ENCODE peak calls at places on chromosomes 2 and 18, in six cellular contexts. U, P, M, Q, S and F are unnamed samples. For H3K4me1, the result is how much of the 10 kb centered on the place peaks cover.

GRCh38 chr2:232668805-232669444 is 28.2 kb upstream of the GIGYF2 start:
- DNase-seq in S (no peak), Q (peak), P (no peak), M (no peak), U (no peak), F (no peak)

GRCh38 chr2:68799138-68799537 is 64.5 kb downstream of the ARHGAP25 start:
- DNase-seq in U (no peak), S (peak), P (no peak), Q (no peak), M (no peak), F (no peak)

GRCh38 chr2:43022896-43023295 is 203.5 kb downstream of the ZFP36L2 start:
- DNase-seq in M (no peak), Q (no peak), P (no peak), U (no peak), S (no peak), F (no peak)

GRCh38 chr2:134693359-134694330 is 25.2 kb downstream of the TMEM163 start:
- DNase-seq in U (no peak), Q (no peak), M (no peak), P (no peak), S (no peak), F (no peak)

GRCh38 chr2:88442501-88442900 is 10.0 kb downstream of the FOXI3 start:
- DNase-seq in S (no peak), M (no peak), Q (no peak), U (no peak), P (no peak), F (peak)

GRCh38 chr2:38590053-38590452 is 12.7 kb downstream of the HNRNPLL start:
- DNase-seq in P (no peak), U (no peak), Q (no peak), M (no peak), S (no peak), F (no peak)

GRCh38 chr2:129744649-129745048 is 234.8 kb upstream of the RAB6C start:
- DNase-seq in M (no peak), P (no peak), S (no peak), U (no peak), Q (no peak), F (no peak)

GRCh38 chr18:23138470-23138869 is 3.2 kb downstream of the CABLES1 start:
- DNase-seq in P (no peak), Q (peak), S (no peak), M (no peak), U (peak), F (no peak)

GRCh38 chr2:120397362-120397811 is 51.5 kb downstream of the INHBB start:
- DNase-seq in S (no peak), M (peak), P (no peak), Q (no peak), U (no peak), F (no peak)

GRCh38 chr2:101080214-101081068 is 70.7 kb downstream of the TBC1D8 start:
- DNase-seq in P (no peak), S (no peak), Q (no peak), U (no peak), M (no peak), F (no peak)

GRCh38 chr2:60577884-60578283 is 24.4 kb upstream of the BCL11A start:
- DNase-seq in M (no peak), Q (no peak), U (no peak), S (no peak), P (no peak), F (no peak)

GRCh38 chr18:26757263-26758019 is 108.1 kb downstream of the AQP4 start:
- DNase-seq in P (no peak), U (no peak), M (no peak), S (no peak), Q (no peak), F (no peak)

GRCh38 chr2:10161206-10161931 is 38.8 kb downstream of the RRM2 start:
- DNase-seq in M (no peak), P (peak), Q (no peak), U (no peak), S (no peak), F (no peak)

GRCh38 chr2:172951554-172951953 is 124.1 kb upstream of the MAP3K20 start:
- DNase-seq in U (no peak), M (no peak), P (no peak), S (no peak), Q (no peak), F (no peak)

GRCh38 chr2:42748846-42749245 is 15.1 kb downstream of the OXER1 start:
- DNase-seq in S (no peak), M (no peak), Q (no peak), U (no peak), P (no peak), F (no peak)

GRCh38 chr2:190533175-190533967 is 1.2 kb downstream of the NEMP2 start:
- DNase-seq in Q (no peak), P (no peak), U (peak), M (peak), S (no peak), F (no peak)

GRCh38 chr2:120985997-120986651 is 250.5 kb downstream of the GLI2 start:
- DNase-seq in U (no peak), S (no peak), M (peak), P (no peak), Q (no peak), F (no peak)

GRCh38 chr2:60873381-60873780 is 8.0 kb upstream of the REL start:
- DNase-seq in S (no peak), Q (no peak), U (no peak), M (no peak), P (no peak), F (no peak)

GRCh38 chr2:209614630-209615369 is 156.8 kb upstream of the UNC80 start:
- DNase-seq in M (no peak), S (no peak), P (no peak), Q (peak), U (no peak), F (no peak)

GRCh38 chr2:191601060-191601459 is 76.9 kb upstream of the NABP1 start:
- DNase-seq in U (peak), Q (no peak), M (no peak), S (no peak), P (no peak), F (no peak)

GRCh38 chr2:133568172-133568571 is at the start of gene NCKAP5:
- DNase-seq in M (no peak), U (no peak), S (no peak), P (peak), Q (peak), F (no peak)

GRCh38 chr2:141021109-141021508 is 1109.7 kb downstream of the LRP1B start:
- DNase-seq in Q (no peak), U (no peak), P (peak), M (no peak), S (peak), F (no peak)

DNA sequence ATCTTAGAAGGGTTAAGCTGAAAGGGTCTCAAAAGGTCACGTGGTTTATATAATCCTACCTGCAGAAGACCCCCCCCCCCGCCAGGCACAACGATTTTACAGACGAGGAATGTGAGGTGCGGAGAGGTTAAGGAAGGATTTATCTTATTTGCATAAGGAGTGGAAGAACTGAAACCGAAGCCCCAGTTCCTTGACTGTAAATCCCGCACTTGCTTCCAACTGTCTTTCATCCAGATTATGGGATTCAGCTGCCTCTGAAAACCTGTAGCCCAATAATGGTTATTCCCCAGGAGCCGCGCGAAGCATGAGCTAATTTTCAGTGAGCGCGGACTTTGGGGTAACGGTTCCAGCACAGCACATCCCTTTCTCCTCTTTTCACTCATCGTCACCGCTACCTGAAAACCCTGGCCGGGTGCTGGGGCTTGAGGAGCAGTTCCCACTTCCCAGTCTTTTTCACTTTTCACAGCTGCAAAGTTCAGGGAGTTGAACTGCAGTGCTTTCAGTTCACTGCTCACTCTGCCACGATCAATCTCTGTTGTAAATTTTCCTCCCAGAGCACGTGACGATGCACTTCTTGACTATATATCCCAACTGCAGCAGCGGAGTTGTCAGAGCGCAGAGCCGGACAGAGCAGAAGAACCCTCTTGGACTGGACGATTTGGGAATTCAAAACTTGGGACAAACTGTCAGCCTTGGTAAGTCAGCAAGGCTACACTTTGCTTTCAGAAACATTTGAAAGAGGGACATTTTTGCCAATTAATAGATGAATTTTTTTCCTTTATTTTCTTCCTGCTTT is at the start of gene KCNE4:
- DNase-seq in U (no peak), M (no peak), S (no peak), P (peak), Q (no peak), F (no peak)
- H3K4me1 ChIP-seq in U (under half), M (under half), S (under half), P (under half), Q (under half), F (under half)

GRCh38 chr18:8979258-8979988 is 123.1 kb upstream of the NDUFV2 start:
- DNase-seq in M (no peak), S (no peak), Q (no peak), P (no peak), U (no peak), F (no peak)

GRCh38 chr18:8978394-8978793 is 124.1 kb upstream of the NDUFV2 start:
- DNase-seq in Q (no peak), M (no peak), S (no peak), U (no peak), P (no peak), F (no peak)

GRCh38 chr18:8984131-8984670 is 118.3 kb upstream of the NDUFV2 start:
- DNase-seq in Q (no peak), U (no peak), M (no peak), S (no peak), P (no peak), F (no peak)

GRCh38 chr18:8980496-8981402 is 121.8 kb upstream of the NDUFV2 start:
- DNase-seq in Q (no peak), S (no peak), U (no peak), P (no peak), M (no peak), F (no peak)

GRCh38 chr18:8982416-8983183 is 119.9 kb upstream of the NDUFV2 start:
- DNase-seq in P (peak), S (peak), Q (peak), U (no peak), M (no peak), F (no peak)
- TF ChIP-seq CTCF in P (peak), S (peak), Q (peak), U (peak), M (peak), F (no peak)

GRCh38 chr2:177551989-177552413 is 159.4 kb downstream of the AGPS start:
- DNase-seq in Q (peak), M (no peak), S (no peak), P (no peak), U (peak), F (no peak)

GRCh38 chr2:177552414-177553175 is 160.0 kb downstream of the AGPS start:
- DNase-seq in P (peak), S (peak), M (peak), Q (peak), U (peak), F (peak)

GRCh38 chr2:177547772-177548171 is 155.2 kb downstream of the AGPS start:
- DNase-seq in U (no peak), M (no peak), Q (no peak), P (no peak), S (no peak), F (no peak)

GRCh38 chr2:177549171-177549570 is 156.6 kb downstream of the AGPS start:
- DNase-seq in P (no peak), S (no peak), Q (no peak), U (no peak), M (no peak), F (no peak)

GRCh38 chr2:177550264-177551200 is 158.0 kb downstream of the AGPS start:
- DNase-seq in U (no peak), S (no peak), P (peak), M (no peak), Q (no peak), F (no peak)
- H3K4me3 ChIP-seq in U (no peak), S (no peak), P (no peak), M (no peak), Q (no peak), F (no peak)

GRCh38 chr2:3655871-3656761 is 1.9 kb upstream of the ALLC start:
- DNase-seq in Q (no peak), M (no peak), P (no peak), U (no peak), S (no peak), F (no peak)
- H3K4me1 ChIP-seq in Q (under half), M (under half), P (under half), U (under half), S (under half), F (under half)

GRCh38 chr2:75379811-75380210 is 180.5 kb upstream of the TACR1 start:
- DNase-seq in U (no peak), M (no peak), P (no peak), Q (no peak), S (no peak), F (no peak)

GRCh38 chr2:75375646-75376582 is 176.6 kb upstream of the TACR1 start:
- DNase-seq in Q (no peak), U (no peak), P (peak), S (no peak), M (no peak), F (no peak)

GRCh38 chr2:75381032-75381431 is 179.7 kb downstream of the EVA1A start:
- DNase-seq in M (no peak), U (no peak), S (no peak), Q (no peak), P (no peak), F (no peak)
- TF ChIP-seq CTCF in M (no peak), U (no peak), S (no peak), Q (no peak), P (no peak), F (no peak)

GRCh38 chr2:156321243-156321904 is 11.1 kb downstream of the NR4A2 start:
- DNase-seq in Q (peak), S (no peak), P (no peak), M (peak), U (peak), F (no peak)
- H3K4me3 ChIP-seq in Q (peak), S (peak), P (peak), M (peak), U (peak), F (peak)